ENCODE peak calls at places on chromosome 11, in six cellular contexts. I is adrenal gland; W is ureter; C is activated CD8-positive, alpha-beta memory T cell treated with anti-CD3 and anti-CD28 coated beads, Interleukin-2, amount 50 U/mL, for 48 hours; Z is endothelial cell; E is left cardiac atrium. K is an unnamed sample.

GRCh38 chr11:79564288-79564925 is 123.6 kb upstream of the TENM4 start:
- DNase-seq in W (no peak), I (no peak), C (no peak), E (no peak), Z (no peak), K (no peak)

GRCh38 chr11:66850588-66851250 is 6.1 kb upstream of the LRFN4 start:
- DNase-seq in E (no peak), W (no peak), I (peak), Z (no peak), C (no peak), K (no peak)

GRCh38 chr11:95138448-95138847 is 48.8 kb downstream of the ENDOD1 start:
- DNase-seq in E (no peak), W (no peak), I (no peak), Z (no peak), C (no peak), K (no peak)

GRCh38 chr11:6862961-6863360 is at the start of gene OR10A2:
- DNase-seq in Z (no peak), C (no peak), E (no peak), W (no peak), I (no peak), K (no peak)

GRCh38 chr11:124900464-124900863 is 2.8 kb upstream of the ROBO4 start:
- DNase-seq in C (no peak), W (peak), I (peak), Z (no peak), E (peak), K (no peak)

GRCh38 chr11:128040603-128041002 is 546.8 kb downstream of the ETS1 start:
- DNase-seq in I (no peak), C (no peak), W (no peak), E (no peak), Z (no peak), K (no peak)

GRCh38 chr11:31106326-31106725 is 263.2 kb downstream of the DCDC1 start:
- DNase-seq in I (no peak), C (no peak), E (no peak), W (no peak), Z (no peak), K (no peak)

GRCh38 chr11:20621679-20622078 is 22.3 kb downstream of the SLC6A5 start:
- DNase-seq in E (no peak), W (no peak), I (no peak), Z (no peak), C (no peak), K (no peak)

GRCh38 chr11:87330072-87330678 is 292.4 kb downstream of the TMEM135 start:
- DNase-seq in E (no peak), Z (no peak), W (no peak), C (no peak), I (no peak), K (no peak)

GRCh38 chr11:78227906-78228305 is 39.2 kb downstream of the USP35 start:
- DNase-seq in E (no peak), W (no peak), C (no peak), Z (no peak), I (no peak), K (no peak)

GRCh38 chr11:69092263-69092662 is 43.5 kb downstream of the TPCN2 start:
- DNase-seq in C (no peak), Z (no peak), I (no peak), E (no peak), W (no peak), K (no peak)

GRCh38 chr11:17828311-17828751 is 93.8 kb downstream of the KCNC1 start:
- DNase-seq in I (peak), Z (no peak), C (no peak), W (no peak), E (peak), K (no peak)

GRCh38 chr11:132242662-132243061 is 872.2 kb downstream of the NTM start:
- DNase-seq in C (no peak), W (no peak), E (no peak), I (no peak), Z (no peak), K (peak)

GRCh38 chr11:37505406-37505805 is 907.4 kb upstream of the RAG2 start:
- DNase-seq in W (no peak), Z (no peak), E (no peak), I (no peak), C (no peak), K (no peak)

GRCh38 chr11:5712507-5712906 is 22.9 kb downstream of the TRIM22 start:
- DNase-seq in E (no peak), C (no peak), I (no peak), W (no peak), Z (no peak), K (no peak)

GRCh38 chr11:64571050-64571409 is 20.0 kb upstream of the SLC22A12 start:
- DNase-seq in E (no peak), I (no peak), Z (no peak), W (no peak), C (no peak), K (no peak)

GRCh38 chr11:10556590-10556989 is 11.9 kb downstream of the LYVE1 start:
- DNase-seq in E (no peak), C (no peak), Z (no peak), I (no peak), W (no peak), K (no peak)

GRCh38 chr11:67373916-67374570 is 645 bp upstream of the CLCF1 start:
- DNase-seq in W (peak), I (peak), E (peak), C (no peak), Z (peak), K (no peak)

GRCh38 chr11:71151561-71151960 is 100.8 kb downstream of the SHANK2 start:
- DNase-seq in C (no peak), W (no peak), I (no peak), Z (no peak), E (no peak), K (no peak)

GRCh38 chr11:92979176-92979575 is 9.7 kb downstream of the MTNR1B start:
- DNase-seq in Z (no peak), E (no peak), I (no peak), W (no peak), C (no peak), K (peak)

GRCh38 chr11:76814414-76814813 is 31.3 kb downstream of the TSKU start:
- DNase-seq in I (no peak), Z (no peak), W (no peak), C (no peak), E (no peak), K (no peak)

GRCh38 chr11:41256060-41256459 is 203.4 kb downstream of the LRRC4C start:
- DNase-seq in C (no peak), E (no peak), Z (no peak), W (no peak), I (no peak), K (no peak)

GRCh38 chr11:125932301-125932700 is 13.5 kb upstream of the VSIG10L2 start:
- DNase-seq in C (no peak), I (no peak), E (no peak), Z (no peak), W (no peak), K (no peak)

GRCh38 chr11:14905104-14906033 is 13.3 kb upstream of the CYP2R1 start:
- DNase-seq in C (peak), E (peak), Z (peak), W (peak), I (peak), K (no peak)